ENCODE peak calls at places on chromosomes 16 and 17, in nine cellular contexts. J, F, O, X, E, D, P, L and T are unnamed samples.

GRCh38 chr16:4987580-4988374 is 29.6 kb downstream of the SEC14L5 start:
- DNase-seq in J (no peak), O (no peak), F (no peak), P (no peak), X (no peak), D (no peak), L (no peak), E (no peak), T (no peak)

GRCh38 chr16:27706803-27707685 is 157.1 kb downstream of the KATNIP start:
- DNase-seq in D (peak), X (no peak), E (no peak), F (no peak), J (no peak), O (no peak), P (no peak), L (no peak), T (no peak)

GRCh38 chr17:63701477-63702222 is 1.7 kb upstream of the LIMD2 start:
- DNase-seq in L (no peak), O (no peak), D (no peak), E (no peak), J (no peak), F (no peak), X (no peak), P (peak), T (peak)

GRCh38 chr16:58127634-58128033 is 1.5 kb downstream of the CFAP20 start:
- DNase-seq in P (no peak), X (no peak), D (no peak), F (no peak), J (no peak), E (no peak), O (no peak), L (no peak), T (no peak)

GRCh38 chr16:89646906-89647305 is 10.6 kb downstream of the CHMP1A start:
- DNase-seq in F (no peak), D (no peak), L (peak), O (no peak), J (no peak), P (no peak), X (no peak), E (no peak), T (no peak)

GRCh38 chr17:81516439-81516838 is 3.8 kb upstream of the ACTG1 start:
- DNase-seq in E (no peak), J (no peak), L (no peak), D (no peak), X (no peak), F (peak), P (no peak), O (no peak), T (peak)

GRCh38 chr16:405548-406506 is 4.1 kb downstream of the DECR2 start:
- DNase-seq in J (no peak), O (no peak), L (no peak), D (no peak), F (no peak), P (no peak), E (no peak), X (no peak), T (no peak)

GRCh38 chr16:31202402-31203385 is at the start of gene PYCARD:
- DNase-seq in O (peak), J (peak), E (no peak), L (peak), D (peak), P (peak), F (peak), X (no peak), T (peak)

GRCh38 chr17:74786411-74787097 is 10.4 kb upstream of the NAT9 start:
- DNase-seq in L (no peak), E (no peak), F (no peak), P (no peak), X (no peak), D (no peak), O (no peak), J (no peak), T (no peak)

GRCh38 chr17:78904371-78904770 is 1.4 kb upstream of the CEP295NL start:
- DNase-seq in J (no peak), O (no peak), X (no peak), P (no peak), F (no peak), L (no peak), D (no peak), E (no peak), T (no peak)

GRCh38 chr17:35731239-35731931 is at the start of gene RASL10B:
- DNase-seq in D (peak), J (peak), L (peak), F (peak), O (peak), P (peak), E (peak), X (peak), T (peak)

GRCh38 chr16:56245197-56245596 is 53.9 kb downstream of the GNAO1 start:
- DNase-seq in O (peak), P (no peak), D (no peak), F (no peak), L (peak), J (no peak), X (no peak), E (no peak), T (no peak)

GRCh38 chr17:79212150-79213087 is 137.8 kb downstream of the ENGASE start:
- DNase-seq in L (no peak), J (no peak), F (no peak), D (no peak), E (no peak), O (no peak), X (no peak), P (no peak), T (no peak)

GRCh38 chr16:69477546-69477945 is 53.1 kb downstream of the CYB5B start:
- DNase-seq in X (no peak), F (no peak), J (no peak), D (no peak), L (no peak), E (no peak), O (no peak), P (no peak), T (no peak)

GRCh38 chr17:46818929-46819859 is 702 bp upstream of the WNT3 start:
- DNase-seq in F (no peak), E (peak), P (no peak), D (no peak), L (no peak), O (peak), J (peak), X (no peak), T (peak)

GRCh38 chr16:16073884-16074781 is 124.7 kb downstream of the ABCC1 start:
- DNase-seq in F (peak), P (no peak), E (peak), X (no peak), O (peak), D (no peak), L (no peak), J (peak), T (peak)

GRCh38 chr17:35218901-35219300 is 24.0 kb upstream of the SLFN5 start:
- DNase-seq in O (no peak), L (no peak), X (no peak), J (no peak), F (no peak), D (no peak), E (no peak), P (no peak), T (no peak)

GRCh38 chr17:79186406-79186805 is 111.8 kb downstream of the ENGASE start:
- DNase-seq in L (no peak), P (no peak), F (no peak), X (no peak), J (no peak), O (no peak), D (no peak), E (no peak), T (no peak)

GRCh38 chr16:3188925-3189825 is 1.2 kb downstream of the OR1F1 start:
- DNase-seq in J (peak), P (peak), L (peak), O (peak), F (no peak), E (no peak), X (no peak), D (no peak), T (peak)

GRCh38 chr16:22425036-22425801 is 50.8 kb upstream of the CDR2 start:
- DNase-seq in E (no peak), L (no peak), J (peak), F (no peak), D (peak), O (peak), X (no peak), P (no peak), T (no peak)

GRCh38 chr17:64212122-64212521 is 50.9 kb downstream of the TEX2 start:
- DNase-seq in E (no peak), L (no peak), P (no peak), J (peak), O (peak), D (no peak), F (no peak), X (no peak), T (no peak)

GRCh38 chr17:68035131-68035522 is 408 bp upstream of the KPNA2 start:
- DNase-seq in F (peak), X (peak), E (no peak), L (no peak), J (no peak), P (peak), O (no peak), D (peak), T (peak)

GRCh38 chr16:35906440-35906839 is 2447.0 kb downstream of the TP53TG3F start:
- DNase-seq in X (no peak), L (no peak), P (no peak), D (no peak), J (no peak), O (no peak), F (no peak), E (no peak), T (no peak)